ENCODE peak calls at places on chromosomes 6 and 20, in seven cellular contexts. L is SK-N-SH, Z is cardiac muscle cell, S is A549, P is midbrain, I is T-cell, B is GM04504. U is an unnamed sample.

GRCh38 chr20:43666376-43667328 is at the start of gene MYBL2:
- DNase-seq in L (peak), Z (peak), S (peak), P (no peak), I (peak), B (no peak), U (peak)

GRCh38 chr6:8080338-8081151 is 16.4 kb upstream of the BLOC1S5 start:
- DNase-seq in L (no peak), Z (peak), S (no peak), P (no peak), I (no peak), B (peak), U (no peak)

GRCh38 chr6:64012351-64013060 is 376.9 kb downstream of the PHF3 start:
- DNase-seq in L (peak), Z (peak), S (peak), P (peak), I (no peak), B (no peak), U (no peak)

GRCh38 chr20:23937303-23938117 is 51.1 kb downstream of the GGTLC1 start:
- DNase-seq in L (peak), Z (peak), S (peak), P (peak), I (peak), B (peak), U (peak)

GRCh38 chr6:100663219-100663863 is 198.6 kb upstream of the SIM1 start:
- DNase-seq in L (no peak), Z (peak), S (no peak), P (no peak), I (no peak), B (peak), U (no peak)

GRCh38 chr20:23622839-23623343 is 14.9 kb downstream of the CST3 start:
- DNase-seq in L (no peak), Z (peak), S (peak), P (no peak), I (no peak), B (peak), U (no peak)

GRCh38 chr6:151805286-151805840 is 2.1 kb upstream of the ESR1 start:
- DNase-seq in L (peak), Z (no peak), S (no peak), P (no peak), I (no peak), B (no peak), U (no peak)

GRCh38 chr20:51059862-51060261 is 37.0 kb upstream of the KCNG1 start:
- DNase-seq in L (no peak), Z (peak), S (no peak), P (no peak), I (no peak), B (no peak), U (no peak)

GRCh38 chr6:66032626-66033025 is 325.6 kb upstream of the EYS start:
- DNase-seq in L (no peak), Z (no peak), S (no peak), P (no peak), I (no peak), B (no peak), U (no peak)

GRCh38 chr20:34426026-34426425 is 63.0 kb downstream of the ITCH start:
- DNase-seq in L (no peak), Z (peak), S (no peak), P (no peak), I (no peak), B (no peak), U (no peak)

GRCh38 chr20:41364236-41364855 is 2.3 kb downstream of the EMILIN3 start:
- DNase-seq in L (no peak), Z (no peak), S (no peak), P (no peak), I (no peak), B (no peak), U (no peak)

GRCh38 chr6:35728663-35729348 is 8.0 kb upstream of the ARMC12 start:
- DNase-seq in L (peak), Z (no peak), S (no peak), P (peak), I (no peak), B (no peak), U (no peak)

U was measured in CD4-positive, alpha-beta T cell.